ENCODE peak calls at places on chromosomes 3 and 15, in four cellular contexts. I is IMR-90, M is neural progenitor cell, W is GM23248. N is an unnamed sample.

GRCh38 chr3:46705751-46706572 is 4.8 kb downstream of the TMIE start:
- DNase-seq in W (peak; percentile 77), M (no peak), I (peak; percentile 59), N (peak; percentile 64)

GRCh38 chr15:63945005-63945788 is 101.1 kb downstream of the DAPK2 start:
- DNase-seq in W (peak; percentile 72), M (peak; percentile 81), I (peak; percentile 34), N (peak; percentile 86)

GRCh38 chr15:37485056-37485455 is 384.7 kb upstream of the MEIS2 start:
- DNase-seq in M (no peak), I (no peak), W (no peak), N (no peak)

GRCh38 chr15:29938701-29939340 is 116.6 kb upstream of the TJP1 start:
- DNase-seq in W (no peak), M (peak; percentile 13), I (peak; percentile 37), N (no peak)

GRCh38 chr3:110243081-110243480 is 828.5 kb upstream of the NECTIN3 start:
- DNase-seq in W (peak; percentile 49), I (peak; percentile 74), M (no peak), N (no peak)

GRCh38 chr3:30864836-30865235 is 29.6 kb downstream of the GADL1 start:
- DNase-seq in I (no peak), M (no peak), W (peak; percentile 40), N (no peak)

GRCh38 chr3:62238431-62238830 is 134.9 kb downstream of the FEZF2 start:
- DNase-seq in I (no peak), M (no peak), W (no peak), N (no peak)

GRCh38 chr15:57503911-57504598 is 87.6 kb upstream of the MYZAP start:
- DNase-seq in M (no peak), I (no peak), W (no peak), N (no peak)

GRCh38 chr3:111315911-111316310 is 226.1 kb upstream of the CD96 start:
- DNase-seq in W (peak; percentile 42), M (no peak), I (peak; percentile 93), N (no peak)

GRCh38 chr3:195045481-195045880 is 225.5 kb downstream of the XXYLT1 start:
- DNase-seq in M (no peak), W (no peak), I (no peak), N (peak; percentile 65)
- H3K9ac ChIP-seq in M (no peak overlapping the region), W (no peak overlapping the region), I (no peak overlapping the region), N (no peak overlapping the region)

DNA sequence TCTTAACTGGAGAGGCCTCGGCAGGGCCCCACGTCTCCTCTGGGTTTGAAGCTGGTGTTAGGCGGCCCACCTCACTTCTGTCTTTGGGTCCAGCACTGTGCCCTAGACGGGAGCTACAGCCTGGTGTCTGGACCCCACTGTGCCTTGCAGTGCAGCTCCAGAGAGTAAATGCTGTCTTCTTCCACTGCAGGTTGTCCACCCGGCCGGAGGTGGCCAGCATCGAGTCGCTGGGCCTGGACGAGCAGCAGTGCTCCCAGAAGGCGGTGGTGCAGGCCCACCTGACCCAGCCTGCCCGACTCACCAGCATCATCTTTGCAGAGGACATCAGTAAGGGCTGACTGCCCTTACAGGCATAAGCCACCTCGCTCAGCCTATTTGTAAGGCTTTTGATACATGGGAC is 53.1 kb upstream of the TAMM41 start:
- DNase-seq in M (no peak), I (no peak), W (no peak), N (no peak)
- H3K9ac ChIP-seq in M (no peak overlapping the region), I (no peak overlapping the region), W (no peak overlapping the region), N (no peak overlapping the region)

DNA sequence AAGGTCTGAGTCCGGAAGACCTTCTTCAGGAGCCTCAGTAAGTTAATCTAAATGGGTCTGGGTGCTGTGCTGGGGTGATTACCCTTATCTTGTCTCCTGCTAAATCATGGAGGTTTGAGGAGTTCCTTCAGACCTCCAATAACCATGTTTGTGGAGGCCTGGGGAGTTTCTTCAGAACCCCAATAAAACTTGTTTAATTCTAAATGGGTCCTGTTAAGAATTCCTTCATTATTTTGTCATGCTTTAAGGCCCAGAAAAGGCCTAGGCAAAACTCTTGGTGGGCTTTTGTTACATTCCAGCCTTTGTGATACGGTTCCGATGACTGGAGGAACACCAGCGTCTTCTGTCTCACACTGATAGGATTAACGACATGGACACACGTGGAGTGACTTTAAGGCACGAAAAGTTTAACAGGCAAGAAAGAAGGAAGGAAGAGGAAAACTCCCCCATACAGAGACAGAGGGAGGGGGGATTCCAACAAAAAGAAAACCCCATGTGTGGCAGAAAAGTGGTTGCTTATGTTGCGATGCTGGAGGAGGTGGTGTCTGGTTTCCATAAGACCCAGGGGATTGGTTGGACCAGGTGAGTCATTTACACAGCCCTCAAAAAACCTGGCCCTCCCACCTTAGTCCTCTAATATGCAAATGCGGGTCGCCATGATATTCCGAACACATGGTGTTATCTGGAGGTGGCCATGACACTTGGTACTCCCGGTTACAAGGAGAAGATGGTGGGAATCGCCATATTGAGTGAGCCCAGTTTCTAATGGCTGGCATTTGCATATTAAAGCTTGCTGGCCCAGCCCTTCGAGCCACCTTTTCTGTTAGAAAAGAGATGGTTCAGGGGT is 72.6 kb upstream of the MFGE8 start:
- DNase-seq in I (no peak), W (no peak), M (no peak), N (no peak)
- H3K9ac ChIP-seq in I (no peak overlapping the region), W (no peak overlapping the region), M (no peak overlapping the region), N (no peak overlapping the region)

GRCh38 chr3:48739955-48740823 is 23.2 kb upstream of the IP6K2 start:
- DNase-seq in I (peak; percentile 75), M (peak; percentile 85), W (peak; percentile 91), N (peak; percentile 96)
- H3K9ac ChIP-seq in I (peak overlapping the region; percentile 44), M (no peak overlapping the region), W (no peak overlapping the region), N (no peak overlapping the region)

GRCh38 chr3:173644086-173645082 is 246.8 kb downstream of the NLGN1 start:
- DNase-seq in W (no peak), I (no peak), M (no peak), N (peak; percentile 33)
- H3K9ac ChIP-seq in W (no peak overlapping the region), I (no peak overlapping the region), M (no peak overlapping the region), N (no peak overlapping the region)

DNA sequence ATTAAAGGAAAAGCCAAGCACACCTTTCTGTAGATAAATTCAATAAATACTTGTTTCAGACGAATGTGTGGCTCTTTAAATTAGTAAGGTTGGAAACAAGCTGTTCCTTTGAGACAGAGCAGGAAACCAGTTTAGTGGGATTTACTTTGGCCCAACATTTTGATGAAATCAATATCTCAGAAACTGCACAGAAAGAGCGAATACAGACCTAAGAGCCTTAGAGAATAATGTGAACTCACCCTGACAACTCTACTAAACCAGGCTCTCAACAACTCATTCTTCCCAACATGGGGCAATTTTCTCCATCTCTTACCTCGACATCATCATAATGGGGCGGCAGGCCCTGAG is 11.0 kb downstream of the RIOX2 start:
- DNase-seq in I (no peak), M (no peak), W (no peak), N (no peak)
- H3K9ac ChIP-seq in I (no peak overlapping the region), M (no peak overlapping the region), W (no peak overlapping the region), N (no peak overlapping the region)

N was measured in kidney.